ENCODE peak calls at places on chromosomes 7 and 10, in eight cellular contexts. I, W, N, A, O, V, P and M are unnamed samples.

GRCh38 chr7:156143158-156143557 is 330.9 kb upstream of the SHH start:
- DNase-seq in V (no peak), P (no peak), A (no peak), O (no peak), N (no peak), W (no peak), I (no peak), M (no peak)

GRCh38 chr7:46432666-46433065 is 511.6 kb upstream of the IGFBP3 start:
- DNase-seq in I (no peak), A (no peak), O (no peak), P (peak; percentile 91), N (no peak), W (no peak), V (no peak), M (no peak)

GRCh38 chr10:72772031-72772430 is 80.1 kb downstream of the MCU start:
- DNase-seq in O (no peak), P (no peak), V (no peak), I (no peak), W (no peak), N (no peak), A (no peak), M (no peak)

GRCh38 chr10:110408203-110408871 is 89.4 kb upstream of the DUSP5 start:
- DNase-seq in A (no peak), O (peak; percentile 54), P (peak; percentile 68), V (no peak), I (no peak), W (no peak), N (no peak), M (no peak)

GRCh38 chr10:17023386-17024298 is 106.0 kb downstream of the CUBN start:
- DNase-seq in V (no peak), P (peak; percentile 97), O (peak; percentile 37), N (peak; percentile 65), A (no peak), I (peak; percentile 54), W (peak; percentile 53), M (peak; percentile 83)

GRCh38 chr7:20454202-20454601 is 123.5 kb downstream of the ITGB8 start:
- DNase-seq in O (no peak), V (no peak), I (no peak), P (no peak), W (no peak), N (no peak), A (no peak), M (no peak)

GRCh38 chr7:6650521-6651011 is 13.4 kb downstream of the ZNF316 start:
- DNase-seq in N (no peak), O (no peak), A (no peak), I (no peak), W (no peak), V (peak; percentile 64), P (no peak), M (no peak)

GRCh38 chr10:63268139-63268797 is 135.1 kb downstream of the NRBF2 start:
- DNase-seq in A (no peak), P (no peak), I (peak; percentile 57), V (no peak), O (no peak), W (no peak), N (no peak), M (no peak)

GRCh38 chr7:8751557-8752231 is 318.3 kb downstream of the NXPH1 start:
- DNase-seq in A (no peak), O (no peak), N (no peak), I (no peak), V (no peak), P (no peak), W (no peak), M (no peak)

GRCh38 chr10:76308946-76309529 is 877.6 kb downstream of the LRMDA start:
- DNase-seq in W (no peak), I (peak; percentile 85), N (no peak), A (no peak), V (no peak), P (no peak), O (no peak), M (no peak)

GRCh38 chr7:28381466-28381865 is 30.9 kb upstream of the CREB5 start:
- DNase-seq in A (no peak), O (no peak), N (no peak), W (no peak), V (no peak), P (no peak), I (no peak), M (no peak)

GRCh38 chr7:1053002-1053411 is 8.7 kb downstream of the GPR146 start:
- DNase-seq in O (peak; percentile 55), I (peak; percentile 67), P (no peak), A (no peak), N (no peak), W (peak; percentile 73), V (peak; percentile 85), M (no peak)

GRCh38 chr7:7639847-7640220 is 718 bp upstream of the UMAD1 start:
- DNase-seq in O (no peak), N (peak; percentile 34), V (no peak), I (no peak), W (no peak), P (no peak), A (no peak), M (peak; percentile 80)

GRCh38 chr7:149692557-149692982 is 80.8 kb downstream of the ZNF467 start:
- DNase-seq in V (no peak), I (peak; percentile 61), O (peak; percentile 58), N (no peak), A (no peak), W (no peak), P (no peak), M (no peak)
- H3K27ac ChIP-seq in V (no peak overlapping the region), I (no peak overlapping the region), O (no peak overlapping the region), N (no peak overlapping the region), A (no peak overlapping the region), W (no peak overlapping the region), P (no peak overlapping the region), M (no peak overlapping the region)

GRCh38 chr10:133243593-133243992 is 5.9 kb downstream of the VENTX start:
- DNase-seq in I (no peak), O (no peak), P (no peak), A (no peak), N (no peak), W (no peak), V (no peak), M (no peak)
- H3K27me3 ChIP-seq in I (peaks cover 27% of the 10 kb centered on the region), O (peaks cover 2% of the 10 kb centered on the region), P (peaks cover under 1% of the 10 kb centered on the region), A (peaks cover 30% of the 10 kb centered on the region), N (peaks cover 12% of the 10 kb centered on the region), W (peaks cover 54% of the 10 kb centered on the region), V (peaks cover 89% of the 10 kb centered on the region), M (peaks cover 8% of the 10 kb centered on the region)

GRCh38 chr10:102435098-102435497 is 2.7 kb upstream of the CUEDC2 start:
- DNase-seq in N (no peak), P (no peak), O (no peak), I (no peak), V (no peak), W (no peak), A (peak; percentile 7), M (no peak)
- H3K27ac ChIP-seq in N (peak overlapping the region; percentile 60), P (no peak overlapping the region), O (no peak overlapping the region), I (no peak overlapping the region), V (peak overlapping the region; percentile 87), W (peak overlapping the region; percentile 6), A (no peak overlapping the region), M (peak overlapping the region; percentile 65)

DNA sequence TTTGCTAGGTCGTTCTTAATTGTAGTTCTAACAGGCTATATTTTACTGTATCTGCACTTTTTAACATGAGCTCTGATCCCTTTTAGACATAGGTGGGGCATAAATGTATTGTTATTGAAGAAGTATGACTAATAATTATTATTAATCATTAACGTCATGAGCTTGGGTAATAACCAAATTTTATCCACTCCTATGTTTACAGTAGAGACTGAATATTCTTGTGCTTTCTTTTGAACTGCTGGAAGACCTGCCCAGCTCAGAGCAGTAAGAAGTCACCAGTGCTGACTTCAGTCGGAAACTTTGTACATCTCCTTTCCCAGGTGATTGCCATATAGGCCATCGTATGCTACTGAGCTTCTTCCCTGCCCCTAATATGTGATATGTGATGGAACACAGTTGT is 18.7 kb downstream of the PKD2L1 start:
- DNase-seq in N (no peak), O (no peak), W (no peak), A (no peak), P (no peak), I (no peak), V (no peak), M (no peak)
- H3K27me3 ChIP-seq in N (peaks cover 6% of the 10 kb centered on the region), O (no peaks in the 10 kb centered on the region), W (no peaks in the 10 kb centered on the region), A (peaks cover 6% of the 10 kb centered on the region), P (no peaks in the 10 kb centered on the region), I (peaks cover 74% of the 10 kb centered on the region), V (peaks cover 3% of the 10 kb centered on the region), M (peaks cover 19% of the 10 kb centered on the region)

DNA sequence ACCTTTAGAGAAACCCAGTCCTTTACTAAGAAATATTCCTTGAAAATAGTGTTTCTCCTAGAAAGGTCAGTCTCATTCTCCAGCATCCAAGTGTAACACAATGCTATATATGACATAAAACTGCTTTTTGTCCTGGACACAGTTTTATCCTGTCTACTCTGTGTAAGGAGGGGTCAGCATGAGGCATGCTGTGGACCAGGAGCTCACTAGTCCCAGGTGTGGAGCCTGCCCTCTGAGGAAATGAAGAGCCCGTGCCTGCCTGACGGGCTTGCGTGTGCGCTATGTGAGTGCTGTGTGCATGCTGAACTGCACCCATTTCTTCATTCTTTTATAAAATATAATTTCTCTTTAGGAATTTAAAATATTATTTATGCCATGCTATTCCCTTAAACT is 182.8 kb upstream of the CDCA7L start:
- DNase-seq in N (no peak), A (no peak), I (no peak), P (no peak), W (no peak), V (no peak), O (no peak), M (no peak)
- H3K27ac ChIP-seq in N (no peak overlapping the region), A (peak overlapping the region; percentile 34), I (no peak overlapping the region), P (no peak overlapping the region), W (peak overlapping the region; percentile 42), V (no peak overlapping the region), O (no peak overlapping the region), M (no peak overlapping the region)

DNA sequence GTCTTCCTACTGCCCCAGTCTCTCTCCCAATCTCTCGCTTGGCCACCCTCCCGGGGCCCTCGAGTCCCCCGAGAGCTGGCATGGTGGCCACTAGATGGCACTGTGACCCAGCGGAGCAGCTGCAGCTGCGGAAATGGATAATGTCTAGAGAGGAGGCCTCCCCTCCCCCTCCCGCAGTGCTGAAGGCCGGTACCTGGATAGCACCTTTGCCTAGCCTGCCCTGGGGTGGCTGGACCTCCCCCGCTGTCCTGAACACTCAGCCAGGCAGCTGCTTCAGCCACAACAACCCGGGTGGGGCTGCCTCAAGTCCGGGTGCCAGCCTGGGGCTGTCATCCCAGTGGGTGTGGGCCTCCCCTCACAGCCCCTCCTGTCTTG is 65.2 kb downstream of the GOLGA7B start:
- DNase-seq in O (peak; percentile 84), N (peak; percentile 48), I (peak; percentile 87), V (peak; percentile 86), A (peak; percentile 72), W (peak; percentile 74), P (peak; percentile 48), M (peak; percentile 66)
- H3K27me3 ChIP-seq in O (no peaks in the 10 kb centered on the region), N (peaks cover 8% of the 10 kb centered on the region), I (peaks cover 15% of the 10 kb centered on the region), V (peaks cover 24% of the 10 kb centered on the region), A (no peaks in the 10 kb centered on the region), W (no peaks in the 10 kb centered on the region), P (peaks cover 7% of the 10 kb centered on the region), M (no peaks in the 10 kb centered on the region)

DNA sequence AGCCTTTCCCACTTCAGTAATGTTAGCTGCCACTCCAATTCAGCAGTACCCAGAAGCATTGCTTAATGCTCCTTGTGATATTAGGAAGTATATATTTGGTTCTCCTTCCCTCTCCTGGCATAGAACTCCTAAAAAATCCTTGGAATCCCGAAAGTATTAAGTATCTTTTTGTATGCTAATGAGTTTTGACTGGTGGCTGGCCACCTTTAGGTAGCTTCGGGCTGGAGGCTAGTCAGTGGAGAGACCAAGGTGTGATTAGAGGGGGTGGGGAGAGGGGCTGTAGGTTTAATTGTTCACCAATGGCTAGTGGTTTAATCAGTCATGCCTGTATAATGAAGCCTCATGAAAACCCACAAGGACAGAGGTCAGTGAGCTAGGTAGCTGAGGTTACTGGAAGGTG is 12.2 kb downstream of the COMTD1 start:
- DNase-seq in N (no peak), I (no peak), V (no peak), P (no peak), W (peak; percentile 2), A (no peak), O (peak; percentile 69), M (no peak)
- H3K27ac ChIP-seq in N (no peak overlapping the region), I (peak overlapping the region; percentile 89), V (peak overlapping the region; percentile 56), P (no peak overlapping the region), W (peak overlapping the region; percentile 67), A (peak overlapping the region; percentile 91), O (peak overlapping the region; percentile 91), M (no peak overlapping the region)